ENCODE peak calls at places on chromosome 15, in four cellular contexts. P, Y, K and T are unnamed samples.

GRCh38 chr15:101093959-101094358 is 157.9 kb downstream of the CHSY1 start:
- DNase-seq in P (no peak), Y (no peak), K (no peak), T (no peak)

GRCh38 chr15:68815598-68815997 is 5.1 kb downstream of the ANP32A start:
- DNase-seq in P (no peak), Y (peak), K (no peak), T (no peak)

GRCh38 chr15:89332446-89332845 is 2.2 kb downstream of the POLG start:
- DNase-seq in P (no peak), Y (peak), K (no peak), T (peak)

GRCh38 chr15:49831206-49831965 is 210.5 kb downstream of the DTWD1 start:
- DNase-seq in P (peak), Y (peak), K (no peak), T (peak)

GRCh38 chr15:43808960-43809678 is 8.7 kb downstream of the HYPK start:
- DNase-seq in P (no peak), Y (no peak), K (no peak), T (no peak)

GRCh38 chr15:63408514-63408913 is 26.9 kb upstream of the CA12 start:
- DNase-seq in P (no peak), Y (peak), K (no peak), T (peak)

GRCh38 chr15:89790661-89791060 is 14.5 kb downstream of the MESP2 start:
- DNase-seq in P (no peak), Y (no peak), K (no peak), T (no peak)

GRCh38 chr15:68317281-68318007 is 39.9 kb downstream of the FEM1B start:
- DNase-seq in P (no peak), Y (no peak), K (no peak), T (no peak)

GRCh38 chr15:98735895-98736617 is 87.7 kb downstream of the IGF1R start:
- DNase-seq in P (no peak), Y (no peak), K (no peak), T (no peak)

GRCh38 chr15:81888748-81889479 is 156.9 kb downstream of the MEX3B start:
- DNase-seq in P (peak), Y (peak), K (no peak), T (peak)

GRCh38 chr15:46365612-46366011 is 730.8 kb downstream of the SQOR start:
- DNase-seq in P (no peak), Y (no peak), K (no peak), T (peak)

GRCh38 chr15:94070341-94071275 is 160.8 kb upstream of the MCTP2 start:
- DNase-seq in P (peak), Y (no peak), K (no peak), T (peak)

GRCh38 chr15:49752517-49752916 is 131.7 kb downstream of the DTWD1 start:
- DNase-seq in P (no peak), Y (no peak), K (no peak), T (no peak)

GRCh38 chr15:100818927-100819326 is 60.7 kb upstream of the ALDH1A3 start:
- DNase-seq in P (peak), Y (peak), K (no peak), T (peak)

GRCh38 chr15:56342653-56343052 is 22.6 kb upstream of the TEX9 start:
- DNase-seq in P (no peak), Y (no peak), K (no peak), T (peak)

GRCh38 chr15:83753872-83754493 is 100.1 kb downstream of the ADAMTSL3 start:
- DNase-seq in P (no peak), Y (no peak), K (no peak), T (no peak)

GRCh38 chr15:96171271-96171739 is 159.2 kb upstream of the NR2F2 start:
- DNase-seq in P (peak), Y (peak), K (no peak), T (peak)

GRCh38 chr15:47477253-47477652 is 240.1 kb upstream of the SEMA6D start:
- DNase-seq in P (no peak), Y (no peak), K (no peak), T (no peak)

GRCh38 chr15:29045717-29046116 is 159.9 kb downstream of the APBA2 start:
- DNase-seq in P (no peak), Y (peak), K (no peak), T (peak)

GRCh38 chr15:36827824-36828223 is 248.4 kb downstream of the CDIN1 start:
- DNase-seq in P (no peak), Y (no peak), K (no peak), T (no peak)

GRCh38 chr15:70058642-70059360 is 38.9 kb downstream of the TLE3 start:
- DNase-seq in P (no peak), Y (no peak), K (no peak), T (no peak)

GRCh38 chr15:51737538-51738305 is at the start of gene LYSMD2:
- DNase-seq in P (peak), Y (peak), K (no peak), T (peak)

GRCh38 chr15:42154576-42155355 is 1.7 kb downstream of the PLA2G4F start:
- DNase-seq in P (no peak), Y (no peak), K (no peak), T (no peak)

GRCh38 chr15:42157981-42158765 is 1.7 kb upstream of the PLA2G4F start:
- DNase-seq in P (no peak), Y (peak), K (no peak), T (peak)

GRCh38 chr15:42155546-42156265 is 730 bp downstream of the PLA2G4F start:
- DNase-seq in P (peak), Y (no peak), K (no peak), T (no peak)

GRCh38 chr15:42157381-42157780 is 945 bp upstream of the PLA2G4F start:
- DNase-seq in P (no peak), Y (no peak), K (no peak), T (no peak)

DNA sequence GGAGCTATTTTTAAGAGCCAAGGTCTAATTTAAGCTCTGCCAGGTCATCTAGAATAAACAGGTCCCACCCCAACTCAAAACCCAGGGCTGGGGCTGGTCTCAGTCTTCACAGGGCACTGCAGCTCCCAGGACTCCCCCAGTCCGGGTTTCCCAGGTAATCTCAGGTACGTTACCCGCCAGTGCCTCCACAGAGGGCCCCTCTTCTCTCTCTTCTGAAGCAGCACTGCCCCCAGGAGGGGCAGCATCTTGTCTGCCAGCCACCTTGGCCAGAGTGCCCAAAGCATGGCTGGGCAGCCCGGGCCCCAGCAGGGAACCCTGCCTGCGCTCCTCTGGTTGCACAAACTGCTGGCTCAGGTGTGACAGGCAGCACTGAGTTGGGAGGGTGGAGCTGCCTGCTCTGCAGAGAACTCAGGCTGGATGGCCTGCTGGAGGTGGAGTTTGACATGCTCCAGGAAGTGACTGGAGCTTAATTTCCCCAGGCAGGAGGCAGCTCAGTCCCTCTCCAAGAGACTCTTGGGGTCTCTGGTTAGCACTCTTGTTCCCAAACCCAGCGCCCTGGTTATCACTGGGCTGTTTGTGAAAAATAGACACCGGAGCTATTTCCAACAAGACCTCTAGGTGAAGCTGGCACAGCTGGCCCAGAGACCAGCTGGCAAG is at the start of gene PLA2G4F:
- DNase-seq in P (peak), Y (no peak), K (no peak), T (no peak)
- TF ChIP-seq CTCF in P (no peak), Y (peak), K (no peak), T (no peak)

GRCh38 chr15:79311901-79312553 is 1.1 kb downstream of the TMED3 start:
- DNase-seq in P (no peak), Y (no peak), K (peak), T (no peak)

GRCh38 chr15:79310985-79311900 is at the start of gene TMED3:
- DNase-seq in P (peak), Y (peak), K (peak), T (peak)

GRCh38 chr15:79307251-79307650 is 3.7 kb upstream of the TMED3 start:
- DNase-seq in P (no peak), Y (no peak), K (no peak), T (no peak)

GRCh38 chr15:79308874-79309273 is 2.0 kb upstream of the TMED3 start:
- DNase-seq in P (no peak), Y (no peak), K (no peak), T (no peak)

GRCh38 chr15:79310612-79310984 is 314 bp upstream of the TMED3 start:
- DNase-seq in P (no peak), Y (peak), K (no peak), T (peak)
- H3K4me3 ChIP-seq in P (peak), Y (peak), K (peak), T (peak)

DNA sequence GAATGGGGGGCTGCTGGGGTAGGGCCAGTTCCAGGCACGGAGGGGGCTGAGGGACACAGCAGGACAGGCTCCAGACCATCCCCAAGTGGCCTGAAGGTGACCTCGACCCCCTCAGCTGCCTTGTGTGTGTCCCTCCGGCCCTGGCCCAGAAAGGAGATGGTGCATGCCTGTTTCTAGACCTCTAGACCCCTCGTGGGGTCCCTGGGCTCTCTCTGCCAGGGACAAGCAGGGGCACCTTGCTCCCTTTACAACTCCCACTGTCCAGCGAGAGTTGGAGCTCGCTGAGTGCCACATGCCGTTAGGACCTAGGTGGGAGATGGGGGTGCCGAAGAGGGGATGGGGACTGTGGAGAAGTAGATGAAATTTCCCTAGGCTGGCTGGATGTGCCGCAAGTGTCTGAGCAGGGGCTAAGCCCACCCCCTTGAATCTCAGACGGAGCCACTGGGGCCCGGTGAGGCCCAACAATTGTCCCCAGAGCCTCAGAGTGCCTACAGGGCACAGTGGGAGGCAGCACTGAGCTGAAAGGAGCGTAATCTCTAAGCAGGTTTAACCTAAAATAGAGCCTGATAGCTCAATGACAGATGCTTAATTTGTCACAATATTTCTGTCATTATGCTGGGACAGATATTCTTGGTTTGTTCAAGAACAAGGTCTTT is 23.7 kb upstream of the KLF13 start:
- DNase-seq in P (no peak), Y (no peak), K (no peak), T (no peak)
- TF ChIP-seq CTCF in P (no peak), Y (no peak), K (peak), T (no peak)

GRCh38 chr15:34334676-34335075 is 2.9 kb downstream of the SLC12A6 start:
- DNase-seq in P (no peak), Y (no peak), K (no peak), T (no peak)
- H3K4me3 ChIP-seq in P (no peak), Y (no peak), K (peak), T (no peak)

GRCh38 chr15:87120555-87120954 is 1040.9 kb downstream of the AGBL1 start:
- DNase-seq in P (no peak), Y (no peak), K (no peak), T (no peak)

GRCh38 chr15:87118424-87118823 is 1038.8 kb downstream of the AGBL1 start:
- DNase-seq in P (no peak), Y (no peak), K (no peak), T (no peak)

GRCh38 chr15:87121357-87121756 is 1041.7 kb downstream of the AGBL1 start:
- DNase-seq in P (no peak), Y (no peak), K (no peak), T (peak)

DNA sequence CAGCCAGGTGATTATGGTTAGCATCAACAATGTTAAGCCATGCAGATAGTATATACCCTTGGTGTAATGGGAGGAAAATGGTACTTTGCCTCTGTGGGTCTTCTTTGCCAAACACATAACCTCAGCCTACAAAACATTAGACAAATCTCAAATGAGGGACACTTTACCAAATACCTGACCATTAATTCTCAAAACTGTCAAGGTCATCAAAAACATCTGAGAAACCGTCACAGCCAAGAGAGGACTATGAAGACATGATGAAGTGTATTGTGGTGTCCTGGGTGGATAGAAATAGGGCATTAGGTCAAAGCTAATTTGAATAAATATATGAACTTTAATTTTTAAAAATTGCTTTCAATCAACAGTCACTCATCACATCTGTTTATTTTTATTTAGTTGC is 1036.1 kb downstream of the AGBL1 start:
- DNase-seq in P (no peak), Y (no peak), K (no peak), T (no peak)
- TF ChIP-seq CTCF in P (no peak), Y (no peak), K (no peak), T (no peak)